ENCODE peak calls at places on chromosome 12, in nine cellular contexts. W, H, C, K, O, I, J, B and N are unnamed samples.

GRCh38 chr12:71948390-71948789 is 9.7 kb downstream of the TPH2 start:
- DNase-seq in K (no peak), O (no peak), J (no peak), C (no peak), B (no peak), H (no peak), I (no peak), W (no peak), N (no peak)

GRCh38 chr12:59084758-59085383 is 164.6 kb upstream of the LRIG3 start:
- DNase-seq in W (peak; percentile 65), H (peak; percentile 51), I (peak; percentile 7), K (peak; percentile 73), O (no peak), C (no peak), J (no peak), B (no peak), N (no peak)

GRCh38 chr12:47326190-47326589 is 246.4 kb upstream of the AMIGO2 start:
- DNase-seq in K (no peak), O (no peak), I (no peak), H (no peak), J (no peak), C (no peak), B (no peak), W (no peak), N (no peak)

GRCh38 chr12:112963227-112963861 is 15.0 kb upstream of the OAS2 start:
- DNase-seq in H (no peak), I (no peak), J (no peak), B (no peak), W (no peak), K (no peak), O (no peak), C (no peak), N (no peak)

GRCh38 chr12:52087961-52088820 is 8.7 kb downstream of the SMIM41 start:
- DNase-seq in B (no peak), W (no peak), K (no peak), H (peak; percentile 14), O (peak; percentile 48), C (no peak), J (no peak), I (no peak), N (no peak)

GRCh38 chr12:47825239-47825639 is 5.5 kb upstream of the HDAC7 start:
- DNase-seq in O (peak; percentile 84), B (peak; percentile 84), K (no peak), W (no peak), C (no peak), I (peak; percentile 63), H (no peak), J (no peak), N (peak; percentile 72)

GRCh38 chr12:132030367-132031038 is 80.8 kb downstream of the EP400 start:
- DNase-seq in K (peak; percentile 26), B (no peak), C (no peak), W (peak; percentile 61), J (no peak), O (no peak), I (no peak), H (no peak), N (peak; percentile 59)

GRCh38 chr12:54360717-54361456 is 3.4 kb downstream of the GPR84 start:
- DNase-seq in B (peak; percentile 81), I (peak; percentile 86), W (peak; percentile 82), J (peak; percentile 82), O (peak; percentile 87), K (peak; percentile 82), H (peak; percentile 66), C (peak; percentile 48), N (peak; percentile 71)

GRCh38 chr12:40551466-40551865 is 140.8 kb upstream of the CNTN1 start:
- DNase-seq in O (no peak), J (no peak), B (no peak), C (no peak), I (no peak), W (no peak), H (no peak), K (no peak), N (no peak)

GRCh38 chr12:51238037-51238509 is 553 bp upstream of the DAZAP2 start:
- DNase-seq in C (no peak), O (no peak), K (no peak), J (no peak), I (peak; percentile 61), B (no peak), H (peak; percentile 31), W (no peak), N (no peak)

GRCh38 chr12:6863033-6863432 is 4.3 kb upstream of the TPI1 start:
- DNase-seq in W (no peak), C (no peak), B (no peak), O (no peak), K (no peak), J (no peak), I (no peak), H (no peak), N (no peak)

GRCh38 chr12:9869307-9870161 is at the start of gene CLEC2B:
- DNase-seq in J (no peak), B (no peak), H (no peak), C (peak; percentile 50), K (peak; percentile 90), W (peak; percentile 85), O (no peak), I (peak; percentile 13), N (no peak)

GRCh38 chr12:26452511-26452910 is 257.1 kb downstream of the SSPN start:
- DNase-seq in J (no peak), H (no peak), B (no peak), O (no peak), K (no peak), W (no peak), I (no peak), C (no peak), N (no peak)

GRCh38 chr12:107317751-107318553 is 224.6 kb upstream of the CRY1 start:
- DNase-seq in O (peak; percentile 92), C (peak; percentile 92), H (peak; percentile 96), I (peak; percentile 94), K (peak; percentile 75), B (peak; percentile 73), J (peak; percentile 82), W (peak; percentile 88), N (peak; percentile 84)

GRCh38 chr12:51970904-51971646 is 19.6 kb downstream of the ACVR1B start:
- DNase-seq in I (no peak), C (peak; percentile 44), J (peak; percentile 45), W (peak; percentile 80), H (peak; percentile 57), O (no peak), K (peak; percentile 23), B (no peak), N (no peak)

GRCh38 chr12:6735448-6736191 is 11.8 kb downstream of the COPS7A start:
- DNase-seq in I (peak; percentile 75), J (peak; percentile 46), B (peak; percentile 76), H (peak; percentile 76), W (peak; percentile 58), C (peak; percentile 32), O (peak; percentile 83), K (peak; percentile 65), N (peak; percentile 73)

GRCh38 chr12:42130670-42131402 is 13.8 kb downstream of the GXYLT1 start:
- DNase-seq in K (peak; percentile 58), J (no peak), B (peak; percentile 73), O (no peak), W (peak; percentile 64), H (no peak), C (no peak), I (peak; percentile 22), N (no peak)

GRCh38 chr12:103495158-103495782 is 498 bp downstream of the C12orf42 start:
- DNase-seq in B (no peak), I (peak; percentile 15), H (peak; percentile 76), C (peak; percentile 78), K (no peak), J (no peak), W (no peak), O (peak; percentile 69), N (no peak)

GRCh38 chr12:67692135-67692534 is 43.6 kb downstream of the DYRK2 start:
- DNase-seq in J (no peak), I (no peak), W (no peak), K (no peak), B (no peak), C (no peak), O (no peak), H (no peak), N (no peak)
- TF ChIP-seq CTCF in J (no peak), I (no peak), W (no peak), K (no peak), B (no peak), C (no peak), O (no peak), H (no peak), N (no peak)

GRCh38 chr12:34327671-34328070 is 305.4 kb downstream of the ALG10 start:
- DNase-seq in I (no peak), C (no peak), H (no peak), O (no peak), W (no peak), B (no peak), J (no peak), K (no peak), N (no peak)
- H3K9me3 ChIP-seq in I (peaks cover 14% of the 10 kb centered on the region), C (no peaks in the 10 kb centered on the region), H (no peaks in the 10 kb centered on the region), O (no peaks in the 10 kb centered on the region), W (peaks cover 84% of the 10 kb centered on the region), B (peaks cover 22% of the 10 kb centered on the region), J (no peaks in the 10 kb centered on the region), K (no peaks in the 10 kb centered on the region), N (peaks cover 12% of the 10 kb centered on the region)

DNA sequence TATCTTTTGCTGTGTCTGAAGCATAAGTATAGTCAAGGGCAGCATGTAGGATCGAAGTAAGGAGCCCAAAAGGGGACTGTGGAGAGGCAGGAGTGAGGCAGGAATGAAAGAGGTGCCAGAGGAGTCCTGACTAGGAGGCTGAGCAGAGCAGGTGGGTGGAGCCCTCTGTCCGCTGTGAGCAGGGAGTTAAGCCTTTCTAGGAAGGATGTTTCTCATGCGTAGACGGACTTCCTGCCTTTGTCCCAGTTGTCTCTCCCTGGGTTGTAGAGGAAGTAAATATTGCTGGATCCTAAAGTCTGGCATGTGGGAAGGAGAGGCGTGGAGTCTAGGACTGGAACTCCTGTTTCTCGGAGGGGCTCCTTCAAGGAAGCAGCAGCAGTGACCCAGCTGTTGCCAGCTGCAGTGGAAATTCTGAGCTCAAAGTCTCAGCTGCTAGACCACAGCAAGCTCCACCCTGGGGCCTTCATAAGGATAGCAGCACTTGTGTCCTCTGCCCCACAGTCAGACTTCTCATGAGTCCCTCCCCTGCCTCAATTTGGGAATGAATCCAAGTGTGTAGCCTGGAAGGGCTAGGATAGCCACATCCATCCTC is 44.0 kb downstream of the RBMS2 start:
- DNase-seq in I (peak; percentile 57), C (no peak), B (peak; percentile 80), J (peak; percentile 54), K (peak; percentile 99), W (peak; percentile 77), H (no peak), O (peak; percentile 71), N (peak; percentile 82)
- TF ChIP-seq CTCF in I (no peak), C (no peak), B (no peak), J (peak; percentile 18), K (no peak), W (no peak), H (no peak), O (peak; percentile 21), N (peak; percentile 22)

DNA sequence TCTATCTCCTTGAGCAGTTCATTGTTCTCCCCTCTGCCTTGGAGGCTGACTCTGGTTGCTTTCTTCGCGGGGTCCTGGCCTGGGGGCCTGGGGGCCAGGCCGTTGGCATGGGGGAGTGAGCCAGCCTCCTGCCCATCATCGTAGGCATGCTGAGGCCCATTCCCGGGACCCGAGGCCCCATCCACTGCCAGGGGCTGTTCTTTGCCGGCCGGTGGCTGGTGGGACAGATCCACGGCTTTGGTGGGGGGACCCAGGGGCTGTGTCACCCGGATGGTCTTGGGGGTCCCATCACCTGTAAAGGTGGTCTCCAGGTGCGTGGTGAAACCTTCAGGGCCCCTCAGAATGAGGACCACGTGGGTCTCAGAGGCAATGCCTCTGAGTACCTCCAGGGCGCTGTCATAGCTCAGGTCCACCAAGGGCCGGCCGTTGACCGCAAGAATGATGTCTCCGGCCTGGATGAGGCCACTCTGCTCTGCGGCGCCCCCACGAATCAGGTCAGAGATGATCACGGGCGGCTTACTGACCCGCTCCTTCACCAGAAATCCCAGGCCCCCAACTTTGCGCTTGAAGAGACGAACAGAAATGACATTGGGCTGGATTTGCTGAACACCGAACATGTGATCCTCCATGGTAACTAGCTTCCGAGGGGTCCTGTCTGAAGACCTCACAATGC is 30.8 kb downstream of the NOS1 start:
- DNase-seq in J (no peak), W (no peak), O (no peak), H (no peak), C (no peak), I (no peak), K (no peak), B (no peak), N (no peak)
- H3K9me3 ChIP-seq in J (no peaks in the 10 kb centered on the region), W (peaks cover 29% of the 10 kb centered on the region), O (no peaks in the 10 kb centered on the region), H (no peaks in the 10 kb centered on the region), C (no peaks in the 10 kb centered on the region), I (no peaks in the 10 kb centered on the region), K (no peaks in the 10 kb centered on the region), B (no peaks in the 10 kb centered on the region), N (no peaks in the 10 kb centered on the region)